ENCODE peak calls at places on chromosomes 7 and 10, in seven cellular contexts. H, W, N, M, A, P and E are unnamed samples.

GRCh38 chr7:99171731-99172130 is 27.8 kb upstream of the SMURF1 start:
- DNase-seq in M (no peak), N (no peak), A (no peak), W (no peak), H (no peak), P (no peak), E (no peak)

GRCh38 chr7:114375914-114376313 is 38.7 kb upstream of the FOXP2 start:
- DNase-seq in W (no peak), A (no peak), M (no peak), N (no peak), H (no peak), P (no peak), E (no peak)

GRCh38 chr10:50740351-50740688 is 584 bp downstream of the ASAH2B start:
- DNase-seq in N (no peak), H (no peak), M (peak), A (peak), P (peak), W (peak), E (peak)

GRCh38 chr10:91613411-91614253 is 19.2 kb downstream of the PPP1R3C start:
- DNase-seq in N (no peak), M (peak), A (no peak), H (peak), P (peak), W (no peak), E (peak)

GRCh38 chr10:24952146-24952700 is at the start of gene PRTFDC1:
- DNase-seq in H (no peak), W (peak), A (peak), N (peak), M (no peak), P (peak), E (no peak)

GRCh38 chr10:131730771-131731497 is 169.9 kb upstream of the PPP2R2D start:
- DNase-seq in W (no peak), P (peak), A (no peak), H (no peak), N (no peak), M (no peak), E (no peak)

GRCh38 chr10:75398238-75398629 is 3.3 kb downstream of the ZNF503 start:
- DNase-seq in P (no peak), M (no peak), W (no peak), H (no peak), N (no peak), A (no peak), E (no peak)

GRCh38 chr10:129863231-129863663 is 100.8 kb downstream of the EBF3 start:
- DNase-seq in M (no peak), P (no peak), A (no peak), H (no peak), W (no peak), N (no peak), E (no peak)

GRCh38 chr7:13882051-13882450 is 107.4 kb downstream of the ETV1 start:
- DNase-seq in P (no peak), N (no peak), W (no peak), H (no peak), A (no peak), M (no peak), E (no peak)

GRCh38 chr10:79137826-79138225 is 69.1 kb downstream of the ZMIZ1 start:
- DNase-seq in P (peak), H (no peak), M (no peak), W (peak), N (no peak), A (no peak), E (no peak)

GRCh38 chr7:128056901-128057300 is 25.7 kb upstream of the LRRC4 start:
- DNase-seq in N (no peak), P (no peak), H (no peak), W (no peak), A (no peak), M (peak), E (peak)

GRCh38 chr7:96331233-96331632 is 9.3 kb upstream of the SLC25A13 start:
- DNase-seq in N (no peak), A (no peak), W (no peak), H (no peak), P (no peak), M (no peak), E (no peak)

GRCh38 chr7:84331665-84332064 is 137.1 kb upstream of the SEMA3A start:
- DNase-seq in H (no peak), N (no peak), P (no peak), W (no peak), A (no peak), M (no peak), E (no peak)

GRCh38 chr7:29170781-29171180 is 23.8 kb upstream of the CHN2 start:
- DNase-seq in M (no peak), N (no peak), H (no peak), W (no peak), P (no peak), A (no peak), E (no peak)

GRCh38 chr10:43461950-43462349 is 25.0 kb downstream of the ZNF487 start:
- DNase-seq in H (no peak), P (peak), M (no peak), W (peak), A (no peak), N (no peak), E (peak)

GRCh38 chr7:51315393-51316261 is 982 bp downstream of the COBL start:
- DNase-seq in A (no peak), M (no peak), P (peak), H (no peak), W (no peak), N (no peak), E (peak)

GRCh38 chr10:116620423-116621400 is at the start of gene PNLIPRP2:
- DNase-seq in A (no peak), P (peak), N (no peak), W (no peak), H (no peak), M (no peak), E (no peak)

GRCh38 chr7:17181482-17181881 is 117.0 kb upstream of the AHR start:
- DNase-seq in A (no peak), M (no peak), H (no peak), N (no peak), P (no peak), W (no peak), E (no peak)

GRCh38 chr7:127347567-127348246 is 44.8 kb downstream of the ZNF800 start:
- DNase-seq in H (no peak), P (peak), N (peak), A (peak), M (no peak), W (peak), E (peak)

GRCh38 chr7:90982228-90982627 is 282.0 kb upstream of the FZD1 start:
- DNase-seq in H (no peak), N (no peak), M (no peak), W (no peak), P (no peak), A (no peak), E (no peak)

GRCh38 chr10:110679633-110680472 is 35.7 kb downstream of the RBM20 start:
- DNase-seq in N (no peak), H (no peak), P (no peak), M (no peak), W (no peak), A (no peak), E (no peak)

GRCh38 chr10:120172371-120172770 is 279.8 kb downstream of the SEC23IP start:
- DNase-seq in W (no peak), M (no peak), A (no peak), N (no peak), P (no peak), H (no peak), E (no peak)

GRCh38 chr7:156560696-156561210 is 79.8 kb upstream of the RNF32 start:
- DNase-seq in P (no peak), M (no peak), A (no peak), W (no peak), H (no peak), N (no peak), E (no peak)

GRCh38 chr7:158327012-158327411 is 260.6 kb downstream of the PTPRN2 start:
- DNase-seq in P (no peak), M (no peak), W (no peak), N (no peak), A (no peak), H (no peak), E (no peak)

GRCh38 chr7:79258826-79259225 is 194.6 kb downstream of the MAGI2 start:
- DNase-seq in P (no peak), M (no peak), N (no peak), W (no peak), A (no peak), H (no peak), E (no peak)

GRCh38 chr10:29702288-29703164 is 67.8 kb upstream of the SVIL start:
- DNase-seq in H (no peak), M (no peak), W (no peak), P (no peak), A (no peak), N (no peak), E (no peak)

GRCh38 chr10:15369642-15370211 is 1.4 kb downstream of the FAM171A1 start:
- DNase-seq in A (no peak), H (no peak), N (peak), W (no peak), M (no peak), P (no peak), E (no peak)

GRCh38 chr7:11698273-11698930 is 133.6 kb downstream of the THSD7A start:
- DNase-seq in M (no peak), P (no peak), W (no peak), H (no peak), N (no peak), A (no peak), E (no peak)

GRCh38 chr7:44881610-44882009 is 3.7 kb downstream of the PURB start:
- DNase-seq in M (no peak), W (peak), H (no peak), A (no peak), N (no peak), P (no peak), E (peak)

GRCh38 chr7:127474457-127474856 is 81.9 kb upstream of the ZNF800 start:
- DNase-seq in H (no peak), M (no peak), A (no peak), P (no peak), W (no peak), N (no peak), E (no peak)

GRCh38 chr10:111207525-111207924 is 130.7 kb downstream of the ADRA2A start:
- DNase-seq in H (no peak), M (no peak), P (peak), W (peak), A (no peak), N (no peak), E (no peak)

GRCh38 chr7:35699906-35700305 is 5.0 kb upstream of the HERPUD2 start:
- DNase-seq in P (no peak), H (no peak), A (no peak), M (peak), N (no peak), W (no peak), E (no peak)

GRCh38 chr7:51263631-51264484 is 52.8 kb downstream of the COBL start:
- DNase-seq in N (no peak), A (no peak), P (peak), W (no peak), M (no peak), H (no peak), E (no peak)

GRCh38 chr10:19815478-19816419 is 483 bp upstream of the PLXDC2 start:
- DNase-seq in H (peak), A (no peak), M (no peak), W (no peak), N (peak), P (peak), E (no peak)

GRCh38 chr10:101229275-101230184 is at the start of gene LBX1:
- DNase-seq in H (no peak), A (no peak), M (no peak), N (no peak), P (no peak), W (no peak), E (no peak)
- H3K4me3 ChIP-seq in H (peak), A (no peak), M (no peak), N (no peak), P (peak), W (no peak), E (no peak)

GRCh38 chr7:81769891-81770818 is at the start of gene HGF:
- DNase-seq in H (no peak), N (peak), P (peak), W (no peak), A (no peak), M (peak), E (peak)
- H3K4me3 ChIP-seq in H (peak), N (peak), P (peak), W (peak), A (no peak), M (peak), E (peak)

GRCh38 chr10:13686331-13686752 is 99.6 kb downstream of the PRPF18 start:
- DNase-seq in N (no peak), P (no peak), M (no peak), W (peak), H (no peak), A (no peak), E (no peak)
- H3K4me3 ChIP-seq in N (no peak), P (no peak), M (no peak), W (no peak), H (no peak), A (no peak), E (no peak)

GRCh38 chr7:151436446-151437162 is 3.3 kb downstream of the CRYGN start:
- DNase-seq in N (peak), H (no peak), W (no peak), A (no peak), P (no peak), M (peak), E (no peak)

GRCh38 chr7:151435971-151436370 is 4.0 kb downstream of the CRYGN start:
- DNase-seq in H (no peak), A (no peak), W (no peak), M (no peak), N (no peak), P (no peak), E (no peak)

GRCh38 chr7:151437163-151437553 is 2.8 kb downstream of the CRYGN start:
- DNase-seq in N (no peak), M (no peak), H (no peak), A (no peak), W (no peak), P (no peak), E (no peak)

GRCh38 chr7:151438864-151439601 is 908 bp downstream of the CRYGN start:
- DNase-seq in P (no peak), N (no peak), M (no peak), H (no peak), W (no peak), A (no peak), E (no peak)

DNA sequence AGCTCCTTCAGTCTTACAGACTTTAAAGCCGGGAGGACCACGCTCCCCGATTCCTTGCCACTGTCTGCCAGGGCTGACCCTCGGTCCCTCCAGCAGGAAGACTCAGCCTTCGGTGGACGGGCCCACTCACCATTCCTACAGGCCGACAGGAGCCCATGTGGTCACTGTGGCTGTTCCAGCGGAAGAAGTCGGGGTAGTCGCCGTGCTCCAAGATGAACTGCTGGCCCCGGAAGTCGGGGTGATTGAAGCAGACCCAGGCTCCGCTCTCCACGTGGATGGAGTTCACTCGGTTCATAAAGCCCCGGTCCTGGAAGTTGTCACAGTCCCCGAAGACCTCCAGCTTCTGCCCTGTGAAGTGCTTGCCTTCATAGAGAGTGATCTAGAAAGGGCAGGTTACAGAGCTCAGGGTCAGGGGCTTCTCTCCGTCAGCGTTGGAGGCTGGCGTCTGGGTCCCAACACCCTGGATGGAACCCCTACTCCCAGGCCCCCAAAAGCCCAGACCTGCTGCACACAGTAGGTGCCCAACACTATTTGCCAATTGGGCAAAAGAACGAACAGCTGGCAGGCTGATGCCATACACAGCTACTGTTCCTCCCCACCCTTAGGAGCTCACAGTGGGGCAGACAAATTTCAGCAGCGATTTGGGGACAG is 1.9 kb downstream of the CRYGN start:
- DNase-seq in W (no peak), H (no peak), M (no peak), P (no peak), A (no peak), N (no peak), E (no peak)
- H3K4me3 ChIP-seq in W (no peak), H (no peak), M (no peak), P (no peak), A (no peak), N (no peak), E (no peak)

DNA sequence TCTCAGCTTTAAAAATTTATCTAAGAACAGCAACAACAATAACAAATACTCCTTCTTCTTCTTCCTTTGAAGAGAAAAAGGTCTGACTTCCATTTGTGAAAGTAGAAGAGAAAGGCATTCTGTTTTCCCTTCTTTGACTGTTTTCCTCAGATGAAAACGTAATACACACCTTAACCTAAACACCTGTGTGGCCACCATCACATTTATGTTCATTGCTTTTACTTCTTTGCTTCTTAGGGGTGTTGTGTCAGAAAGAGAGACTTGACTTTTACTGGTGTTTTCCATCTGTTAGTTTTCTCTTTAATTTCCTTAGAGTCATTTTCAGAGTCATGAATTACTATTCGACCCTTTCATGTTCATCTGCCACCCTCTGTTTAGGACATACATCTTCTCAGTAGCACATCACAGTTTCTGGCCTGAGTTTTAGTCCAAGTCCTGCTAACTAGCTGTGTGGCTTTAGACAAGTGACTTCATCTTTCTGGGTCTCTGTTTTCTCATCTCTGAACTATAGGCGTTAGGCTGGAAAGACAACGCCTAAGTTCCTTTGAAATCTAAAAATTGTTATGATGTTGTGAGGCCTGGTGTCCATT is 283.8 kb downstream of the GATA3 start:
- DNase-seq in H (no peak), M (no peak), P (no peak), W (no peak), N (no peak), A (no peak), E (no peak)
- H3K4me3 ChIP-seq in H (no peak), M (no peak), P (no peak), W (no peak), N (no peak), A (no peak), E (no peak)

GRCh38 chr7:150976529-150977381 is 1.4 kb downstream of the KCNH2 start:
- DNase-seq in N (no peak), H (no peak), P (no peak), W (no peak), M (no peak), A (no peak), E (no peak)

GRCh38 chr7:150974468-150975391 is 3.4 kb downstream of the KCNH2 start:
- DNase-seq in A (peak), M (no peak), N (peak), H (no peak), W (peak), P (peak), E (no peak)

GRCh38 chr7:150977382-150978135 is 562 bp downstream of the KCNH2 start:
- DNase-seq in N (no peak), W (no peak), M (no peak), H (no peak), A (no peak), P (no peak), E (no peak)

GRCh38 chr7:150973571-150974451 is 4.3 kb downstream of the KCNH2 start:
- DNase-seq in A (no peak), N (no peak), H (no peak), M (no peak), W (no peak), P (peak), E (no peak)

DNA sequence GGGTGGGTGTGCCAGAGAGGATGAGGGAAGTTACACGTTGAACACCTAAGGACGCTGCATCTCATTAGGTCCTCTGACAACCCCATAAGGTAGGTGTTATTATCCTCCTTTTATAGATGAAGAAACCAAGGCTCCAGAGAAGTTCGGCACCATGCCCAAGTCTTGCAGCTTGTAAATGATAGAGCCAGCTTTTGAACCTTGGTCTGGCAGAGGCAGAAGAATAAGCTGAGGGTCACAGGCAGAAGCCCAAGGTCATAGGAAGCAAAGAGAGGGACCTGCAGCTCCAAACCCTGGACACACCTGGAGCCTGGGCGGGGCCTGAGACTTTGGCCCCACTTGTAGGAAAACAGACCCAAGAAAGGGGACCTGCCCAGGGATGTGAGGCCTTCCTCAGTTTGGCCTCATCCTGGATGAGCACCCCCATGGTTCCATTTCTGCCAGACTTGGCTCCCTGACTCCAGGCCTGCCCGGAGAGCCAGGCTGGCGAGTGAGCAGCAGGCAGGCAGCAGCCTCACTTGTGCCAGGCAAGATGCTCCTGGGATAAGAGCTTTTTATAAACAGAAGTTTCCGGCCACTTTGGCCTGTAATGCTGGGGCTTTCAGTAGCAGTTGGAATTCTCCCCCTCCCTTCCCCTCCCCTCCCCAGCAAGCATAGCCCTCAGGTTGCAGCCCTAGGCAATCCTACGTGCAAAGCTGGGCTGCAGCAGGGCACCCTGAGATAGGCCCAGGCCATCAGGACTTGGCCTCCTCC is 2.4 kb downstream of the KCNH2 start:
- DNase-seq in N (no peak), H (no peak), M (no peak), P (no peak), W (no peak), A (no peak), E (no peak)
- H3K4me3 ChIP-seq in N (peak), H (no peak), M (no peak), P (peak), W (peak), A (peak), E (no peak)

GRCh38 chr10:77710759-77711682 is 73.4 kb upstream of the KCNMA1 start:
- DNase-seq in M (no peak), N (peak), W (peak), P (peak), A (peak), H (no peak), E (no peak)
- H3K4me3 ChIP-seq in M (peak), N (peak), W (peak), P (peak), A (no peak), H (peak), E (peak)

DNA sequence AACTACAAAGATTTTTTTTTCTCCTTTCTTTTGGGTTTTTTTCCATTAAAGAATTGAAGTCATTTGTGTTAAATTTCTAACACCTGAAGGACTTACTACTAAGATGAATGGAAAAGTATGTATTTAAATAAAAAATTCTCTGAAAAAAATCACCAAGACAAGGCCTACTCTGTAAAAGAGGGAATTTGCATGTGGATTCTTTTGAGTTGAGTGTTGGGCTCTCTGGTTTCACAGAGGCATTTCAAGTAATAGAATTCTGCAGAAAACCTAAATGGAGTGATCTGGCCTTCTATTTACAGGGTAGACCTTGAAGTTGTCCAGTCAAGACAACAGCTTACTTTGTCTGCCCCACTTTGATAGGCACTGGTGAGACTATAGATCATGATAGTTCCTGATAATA is 4.1 kb downstream of the LRRC17 start:
- DNase-seq in H (no peak), N (no peak), P (no peak), M (no peak), W (no peak), A (no peak), E (no peak)
- H3K4me3 ChIP-seq in H (peak), N (no peak), P (no peak), M (no peak), W (no peak), A (no peak), E (no peak)